ENCODE peak calls at places on chromosomes 6 and 20, in five cellular contexts. One of them, this sample, is unnamed.
A peak's percentile ranks its signal among the peaks of the same experiment; 100 is the strongest.

GRCh38 chr6:132611616-132612015 is 12.5 kb downstream of the TAAR2 start:
- DNase-seq in AG04450: no peak
- DNase-seq in left colon: no peak
- DNase-seq in ELR: no peak
- DNase-seq in HEK293T: no peak
- DNase-seq in this sample: no peak

GRCh38 chr6:30707281-30707850 is 9.7 kb downstream of the MDC1 start:
- DNase-seq in left colon: no peak
- DNase-seq in HEK293T: no peak
- DNase-seq in ELR: no peak
- DNase-seq in AG04450: no peak
- DNase-seq in this sample: no peak

GRCh38 chr6:39770476-39770875 is 21.7 kb upstream of the DAAM2 start:
- DNase-seq in HEK293T: no peak
- DNase-seq in left colon: no peak
- DNase-seq in AG04450: no peak
- DNase-seq in ELR: no peak
- DNase-seq in this sample: no peak

GRCh38 chr6:110856296-110856695 is 18.3 kb upstream of the AMD1 start:
- DNase-seq in ELR: peak; percentile 16
- DNase-seq in HEK293T: no peak
- DNase-seq in AG04450: no peak
- DNase-seq in left colon: no peak
- DNase-seq in this sample: no peak

GRCh38 chr6:40482532-40482931 is 104.6 kb downstream of the LRFN2 start:
- DNase-seq in HEK293T: no peak
- DNase-seq in left colon: no peak
- DNase-seq in AG04450: no peak
- DNase-seq in ELR: no peak
- DNase-seq in this sample: no peak

GRCh38 chr6:39790772-39791171 is 1.4 kb upstream of the DAAM2 start:
- DNase-seq in AG04450: no peak
- DNase-seq in ELR: no peak
- DNase-seq in HEK293T: no peak
- DNase-seq in left colon: no peak
- DNase-seq in this sample: no peak

GRCh38 chr6:144349690-144350132 is 64.6 kb downstream of the UTRN start:
- DNase-seq in AG04450: no peak
- DNase-seq in HEK293T: no peak
- DNase-seq in ELR: peak; percentile 72
- DNase-seq in left colon: no peak
- DNase-seq in this sample: peak; percentile 31

GRCh38 chr6:160956300-160957035 is 35.1 kb upstream of the MAP3K4 start:
- DNase-seq in AG04450: no peak
- DNase-seq in ELR: no peak
- DNase-seq in left colon: no peak
- DNase-seq in HEK293T: no peak
- DNase-seq in this sample: no peak

GRCh38 chr20:44552950-44553908 is 29.1 kb upstream of the PKIG start:
- DNase-seq in HEK293T: no peak
- DNase-seq in left colon: no peak
- DNase-seq in AG04450: peak; percentile 73
- DNase-seq in ELR: peak; percentile 87
- DNase-seq in this sample: peak; percentile 84

GRCh38 chr6:21887301-21888185 is 294.0 kb downstream of the SOX4 start:
- DNase-seq in left colon: no peak
- DNase-seq in ELR: no peak
- DNase-seq in HEK293T: no peak
- DNase-seq in AG04450: no peak
- DNase-seq in this sample: no peak

GRCh38 chr20:48653706-48654051 is 174.1 kb downstream of the PREX1 start:
- DNase-seq in left colon: no peak
- DNase-seq in HEK293T: no peak
- DNase-seq in ELR: no peak
- DNase-seq in AG04450: no peak
- DNase-seq in this sample: no peak

GRCh38 chr6:156699017-156699421 is 78.2 kb upstream of the ARID1B start:
- DNase-seq in AG04450: no peak
- DNase-seq in ELR: peak; percentile 94
- DNase-seq in HEK293T: no peak
- DNase-seq in left colon: no peak
- DNase-seq in this sample: peak; percentile 19

GRCh38 chr6:30500421-30501069 is 11.2 kb downstream of the HLA-E start:
- DNase-seq in left colon: no peak
- DNase-seq in ELR: peak; percentile 85
- DNase-seq in HEK293T: no peak
- DNase-seq in AG04450: no peak
- DNase-seq in this sample: no peak

GRCh38 chr20:14264869-14265268 is 72.5 kb downstream of the FLRT3 start:
- DNase-seq in ELR: peak; percentile 0
- DNase-seq in AG04450: no peak
- DNase-seq in HEK293T: peak; percentile 20
- DNase-seq in left colon: no peak
- DNase-seq in this sample: peak; percentile 2

GRCh38 chr6:25027221-25027916 is 91.6 kb upstream of the RIPOR2 start:
- DNase-seq in left colon: peak; percentile 49
- DNase-seq in HEK293T: no peak
- DNase-seq in ELR: no peak
- DNase-seq in AG04450: no peak
- DNase-seq in this sample: no peak

GRCh38 chr6:13397359-13398080 is 69.2 kb upstream of the TBC1D7 start:
- DNase-seq in AG04450: no peak
- DNase-seq in ELR: no peak
- DNase-seq in HEK293T: no peak
- DNase-seq in left colon: peak; percentile 83
- DNase-seq in this sample: no peak

GRCh38 chr6:168090064-168090690 is 11.2 kb upstream of the FRMD1 start:
- DNase-seq in AG04450: no peak
- DNase-seq in HEK293T: no peak
- DNase-seq in left colon: no peak
- DNase-seq in ELR: no peak
- DNase-seq in this sample: no peak

GRCh38 chr6:105676837-105677236 is 274.0 kb upstream of the PREP start:
- DNase-seq in ELR: no peak
- DNase-seq in left colon: no peak
- DNase-seq in AG04450: no peak
- DNase-seq in HEK293T: no peak
- DNase-seq in this sample: no peak